ENCODE peak calls at places on chromosomes 3 and 15, in nine cellular contexts. K is AG09319; D is epithelial cell of esophagus; C is CD4-positive, alpha-beta T cell; T is H9; H is cardiac muscle cell; J is upper lobe of right lung; W is GM06990; R is spleen. P is an unnamed sample.

GRCh38 chr15:96331141-96331941 is 841 bp downstream of the NR2F2 start:
- DNase-seq in K (no peak), W (no peak), D (peak; percentile 25), H (peak; percentile 78), C (no peak), R (no peak), T (peak; percentile 30), J (peak; percentile 68), P (no peak)

GRCh38 chr3:117719316-117719926 is 1009.8 kb downstream of the TUSC7 start:
- DNase-seq in J (no peak), C (no peak), R (no peak), H (peak; percentile 37), D (peak; percentile 43), W (no peak), T (no peak), K (no peak), P (peak; percentile 4)

GRCh38 chr15:67066041-67067021 is 929 bp downstream of the SMAD3 start:
- DNase-seq in T (no peak), D (no peak), K (no peak), J (no peak), R (peak; percentile 84), H (no peak), W (no peak), C (no peak), P (peak; percentile 41)

GRCh38 chr3:56915969-56916586 is 114.3 kb upstream of the ARHGEF3 start:
- DNase-seq in H (no peak), W (peak; percentile 72), D (no peak), R (peak; percentile 88), C (peak; percentile 57), J (no peak), K (no peak), T (peak; percentile 48), P (peak; percentile 30)

GRCh38 chr3:13482106-13482690 is 2.1 kb downstream of the HDAC11 start:
- DNase-seq in C (no peak), J (peak; percentile 36), H (no peak), T (no peak), D (no peak), K (no peak), W (no peak), R (peak; percentile 60), P (no peak)

GRCh38 chr15:23954931-23955330 is 267.8 kb upstream of the NDN start:
- DNase-seq in H (no peak), R (no peak), W (no peak), T (no peak), J (no peak), K (no peak), D (no peak), C (no peak), P (no peak)

GRCh38 chr15:66655997-66656396 is 46.0 kb upstream of the SMAD6 start:
- DNase-seq in R (no peak), T (no peak), H (no peak), D (peak; percentile 65), K (no peak), J (no peak), C (no peak), W (no peak), P (no peak)

GRCh38 chr15:29139072-29139471 is 130.6 kb downstream of the NSMCE3 start:
- DNase-seq in J (no peak), K (no peak), W (no peak), T (peak; percentile 19), R (peak; percentile 71), H (no peak), C (no peak), D (no peak), P (no peak)

GRCh38 chr3:147462856-147463255 is 53.7 kb downstream of the ZIC1 start:
- DNase-seq in T (no peak), D (no peak), W (no peak), H (no peak), C (no peak), J (no peak), K (no peak), R (no peak), P (no peak)

GRCh38 chr3:128971421-128971820 is 22.5 kb downstream of the CFAP92 start:
- DNase-seq in D (no peak), H (peak; percentile 77), T (no peak), W (no peak), J (no peak), K (no peak), C (no peak), R (no peak), P (no peak)

GRCh38 chr3:48347500-48347899 is 14.0 kb upstream of the SPINK8 start:
- DNase-seq in T (no peak), J (no peak), H (no peak), C (no peak), R (no peak), W (no peak), D (no peak), K (no peak), P (no peak)

GRCh38 chr3:44337253-44337652 is 1.3 kb upstream of the TCAIM start:
- DNase-seq in T (peak; percentile 35), D (no peak), C (no peak), J (no peak), W (no peak), H (no peak), K (no peak), R (no peak), P (no peak)

GRCh38 chr3:141738636-141739363 is 702 bp downstream of the RNF7 start:
- DNase-seq in T (no peak), J (no peak), H (peak; percentile 63), K (no peak), C (no peak), D (peak; percentile 64), R (no peak), W (peak; percentile 9), P (no peak)

GRCh38 chr15:70347766-70348558 is 250.2 kb upstream of the TLE3 start:
- DNase-seq in H (peak; percentile 36), R (no peak), W (no peak), D (no peak), T (no peak), C (no peak), J (no peak), K (no peak), P (no peak)

GRCh38 chr3:168925568-168925967 is 737.9 kb downstream of the MECOM start:
- DNase-seq in R (no peak), W (no peak), J (no peak), D (no peak), T (no peak), C (no peak), K (no peak), H (no peak), P (no peak)

GRCh38 chr15:95684126-95684525 is 646.4 kb upstream of the NR2F2 start:
- DNase-seq in D (peak; percentile 6), R (no peak), K (no peak), H (no peak), J (no peak), C (no peak), T (no peak), W (no peak), P (no peak)

GRCh38 chr15:38378162-38378560 is 75.8 kb upstream of the FAM98B start:
- DNase-seq in R (no peak), T (no peak), K (no peak), D (peak; percentile 23), H (peak; percentile 84), J (peak; percentile 70), W (no peak), C (no peak), P (no peak)

GRCh38 chr15:51004103-51004536 is 90.6 kb downstream of the TNFAIP8L3 start:
- DNase-seq in W (no peak), R (no peak), D (peak; percentile 98), T (peak; percentile 43), J (no peak), H (peak; percentile 57), C (no peak), K (no peak), P (no peak)

GRCh38 chr3:176867681-176868663 is 329.3 kb downstream of the TBL1XR1 start:
- DNase-seq in J (no peak), T (no peak), K (no peak), C (no peak), W (no peak), D (peak; percentile 72), R (no peak), H (no peak), P (no peak)

GRCh38 chr3:195735036-195735695 is 14.4 kb downstream of the MUC20 start:
- DNase-seq in J (no peak), W (no peak), K (no peak), R (no peak), C (no peak), H (no peak), D (no peak), T (no peak), P (no peak)

DNA sequence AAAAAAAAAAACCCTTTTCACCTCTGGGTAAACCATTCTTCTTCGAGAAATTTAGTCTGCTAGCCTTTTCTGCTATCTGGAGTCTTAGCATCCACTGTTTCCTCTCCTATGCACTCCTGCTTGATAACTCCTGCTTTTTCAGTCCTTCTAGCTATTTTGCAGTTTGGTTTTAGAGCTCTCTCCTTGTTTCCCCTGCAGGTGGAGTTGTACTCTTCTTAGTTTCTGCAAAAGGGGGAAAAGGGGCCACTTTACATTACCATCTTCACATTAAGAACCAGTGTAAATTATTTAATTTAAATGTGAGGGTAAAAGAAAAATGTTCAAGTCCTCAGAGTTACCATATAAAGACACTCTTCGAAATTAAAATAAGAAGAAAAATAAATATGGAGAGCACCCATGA is 23.6 kb upstream of the MYLK start:
- DNase-seq in H (no peak), K (no peak), C (no peak), W (no peak), J (no peak), T (no peak), R (no peak), D (no peak), P (no peak)
- TF ChIP-seq CTCF in H (no peak), K (no peak), C (no peak), W (peak; percentile 22), J (no peak), T (peak; percentile 56), R (no peak), D (no peak), P (no peak)

GRCh38 chr15:92586930-92587329 is 68.6 kb downstream of the FAM174B start:
- DNase-seq in J (no peak), C (no peak), T (no peak), K (no peak), R (no peak), H (no peak), D (no peak), W (no peak), P (no peak)
- TF ChIP-seq CTCF in J (no peak), C (no peak), T (no peak), K (no peak), R (no peak), H (no peak), D (no peak), W (no peak), P (no peak)

GRCh38 chr3:100634493-100635272 is 25.3 kb downstream of the ADGRG7 start:
- DNase-seq in J (no peak), C (no peak), W (peak; percentile 6), T (no peak), D (peak; percentile 77), K (no peak), H (peak; percentile 54), R (no peak), P (peak; percentile 3)
- TF ChIP-seq CTCF in J (no peak), C (no peak), W (peak; percentile 38), T (no peak), D (peak; percentile 29), K (no peak), H (peak; percentile 7), R (no peak), P (no peak)

DNA sequence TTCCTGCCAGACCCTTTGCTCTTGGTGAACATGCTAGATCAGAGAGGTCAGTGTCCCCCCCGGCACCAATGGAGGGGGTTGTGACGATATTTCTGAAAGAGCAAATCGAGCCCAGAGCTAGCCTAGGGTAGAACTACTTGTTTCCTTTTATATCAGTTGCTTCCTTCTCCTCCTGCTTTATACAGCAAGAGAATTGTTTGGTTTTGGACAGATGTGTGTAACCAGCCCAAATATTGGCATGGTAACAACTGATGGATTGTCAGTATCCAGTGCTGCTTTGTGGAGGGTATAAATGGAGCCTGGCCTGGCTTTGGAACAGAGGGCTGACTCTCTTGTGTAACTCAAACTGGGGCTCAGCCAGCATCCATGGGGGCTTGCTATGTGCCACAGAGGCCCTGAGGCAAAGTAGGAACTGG is 27.2 kb downstream of the SNX1 start:
- DNase-seq in T (no peak), C (no peak), J (no peak), W (no peak), D (no peak), H (no peak), K (no peak), R (no peak), P (no peak)
- TF ChIP-seq CTCF in T (no peak), C (no peak), J (no peak), W (no peak), D (no peak), H (no peak), K (no peak), R (no peak), P (no peak)